ENCODE peak calls at places on chromosomes 7 and 10, in nine cellular contexts. P, U, Y, H, G, Z, O, L and M are unnamed samples.
A peak's percentile ranks its signal among the peaks of the same experiment; 100 is the strongest.

GRCh38 chr10:99431190-99431549 is 746 bp upstream of the GOT1 start:
- DNase-seq in P (peak; percentile 68), U (peak; percentile 54), Y (peak; percentile 29), H (peak; percentile 33), G (peak; percentile 76), Z (peak; percentile 61), O (peak; percentile 32), L (peak; percentile 38), M (no peak)

GRCh38 chr10:114932945-114933344 is 5.0 kb upstream of the TRUB1 start:
- DNase-seq in P (no peak), U (no peak), Y (no peak), H (no peak), G (no peak), Z (no peak), O (no peak), L (no peak), M (no peak)

GRCh38 chr7:4820968-4821471 is 40.8 kb downstream of the PAPOLB start:
- DNase-seq in P (no peak), U (no peak), Y (no peak), H (peak; percentile 42), G (no peak), Z (no peak), O (no peak), L (no peak), M (no peak)

GRCh38 chr10:131842351-131843088 is 58.3 kb upstream of the PPP2R2D start:
- DNase-seq in P (no peak), U (no peak), Y (no peak), H (no peak), G (no peak), Z (no peak), O (no peak), L (no peak), M (no peak)

GRCh38 chr10:103676058-103676785 is 179.2 kb downstream of the SH3PXD2A start:
- DNase-seq in P (no peak), U (no peak), Y (no peak), H (no peak), G (peak; percentile 74), Z (peak; percentile 59), O (no peak), L (no peak), M (no peak)

GRCh38 chr7:134254311-134254710 is 62.4 kb downstream of the SLC35B4 start:
- DNase-seq in P (peak; percentile 45), U (peak; percentile 25), Y (peak; percentile 10), H (no peak), G (peak; percentile 9), Z (no peak), O (peak; percentile 44), L (peak; percentile 48), M (no peak)

GRCh38 chr10:1615186-1615954 is 122.0 kb downstream of the ADARB2 start:
- DNase-seq in P (no peak), U (no peak), Y (no peak), H (no peak), G (no peak), Z (no peak), O (no peak), L (no peak), M (no peak)

GRCh38 chr7:34341331-34341730 is 316.7 kb upstream of the NPSR1 start:
- DNase-seq in P (peak; percentile 15), U (peak; percentile 5), Y (no peak), H (no peak), G (peak; percentile 27), Z (no peak), O (no peak), L (no peak), M (no peak)

GRCh38 chr7:101593556-101593955 is 35.5 kb downstream of the MYL10 start:
- DNase-seq in P (no peak), U (no peak), Y (no peak), H (no peak), G (no peak), Z (no peak), O (no peak), L (no peak), M (no peak)

DNA sequence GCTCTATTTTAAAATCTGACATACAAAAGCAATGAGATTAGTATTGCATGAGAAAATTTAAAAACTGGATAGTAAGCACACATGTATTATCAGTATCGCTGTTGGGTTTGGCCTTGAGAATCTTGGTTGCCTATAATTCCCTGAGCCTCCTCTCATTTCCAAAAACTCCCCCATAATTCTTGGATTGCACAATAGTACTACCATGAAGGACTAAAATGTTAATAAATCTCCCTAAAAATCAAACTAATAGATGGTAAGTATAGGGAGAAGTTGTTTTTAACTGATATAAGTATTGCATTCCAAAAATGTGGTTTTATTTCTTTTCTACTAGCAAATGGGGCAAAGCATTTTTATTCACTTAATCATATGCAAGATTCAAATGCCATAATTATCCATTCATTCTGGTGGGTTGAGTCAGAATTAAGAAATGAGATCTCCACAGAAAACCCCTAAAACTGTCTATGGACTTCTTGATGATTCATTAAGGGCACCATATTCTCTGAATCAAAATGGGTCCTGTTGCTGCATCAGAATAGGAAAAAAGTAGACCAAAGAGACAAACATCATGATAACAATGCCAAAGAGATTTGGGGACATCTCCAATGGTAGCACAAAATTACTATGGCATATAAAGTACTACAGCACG is 10.3 kb upstream of the VIM start:
- DNase-seq in P (no peak), U (no peak), Y (no peak), H (no peak), G (peak; percentile 94), Z (no peak), O (no peak), L (no peak), M (no peak)
- H3K4me3 ChIP-seq in P (no peak overlapping the region), U (no peak overlapping the region), Y (no peak overlapping the region), H (no peak overlapping the region), G (peak overlapping the region; percentile 36), Z (no peak overlapping the region), O (no peak overlapping the region), L (no peak overlapping the region), M (no peak overlapping the region)

DNA sequence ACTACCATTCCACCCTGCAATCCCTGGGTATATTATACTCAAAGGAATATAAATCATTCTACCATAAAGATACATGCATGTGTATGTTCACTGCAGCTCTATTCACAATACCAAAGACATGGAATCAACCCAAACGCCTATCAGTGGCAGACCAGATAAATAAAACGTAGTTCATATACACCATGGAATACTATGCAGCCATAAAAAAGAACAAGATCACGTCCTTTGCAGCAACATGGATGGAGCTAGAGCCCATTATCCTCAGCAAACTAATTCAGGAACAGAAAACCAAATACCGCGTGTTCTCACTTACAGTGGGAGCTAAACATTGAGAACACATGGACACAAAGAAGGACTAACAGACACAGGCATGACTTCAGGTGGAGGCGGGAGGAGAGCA is 138.3 kb downstream of the DYNC2I1 start:
- DNase-seq in P (no peak), U (no peak), Y (no peak), H (no peak), G (no peak), Z (no peak), O (no peak), L (no peak), M (no peak)
- H3K27ac ChIP-seq in P (no peak overlapping the region), U (no peak overlapping the region), Y (no peak overlapping the region), H (no peak overlapping the region), G (no peak overlapping the region), Z (no peak overlapping the region), O (no peak overlapping the region), L (no peak overlapping the region), M (no peak overlapping the region)

GRCh38 chr7:98335411-98335977 is 54.0 kb downstream of the BRI3 start:
- DNase-seq in P (no peak), U (no peak), Y (no peak), H (no peak), G (no peak), Z (no peak), O (no peak), L (no peak), M (no peak)

GRCh38 chr7:98346515-98347069 is 54.3 kb downstream of the BAIAP2L1 start:
- DNase-seq in P (no peak), U (no peak), Y (no peak), H (no peak), G (no peak), Z (no peak), O (no peak), L (no peak), M (no peak)

GRCh38 chr7:98338441-98338840 is 57.0 kb downstream of the BRI3 start:
- DNase-seq in P (no peak), U (no peak), Y (no peak), H (no peak), G (no peak), Z (no peak), O (no peak), L (no peak), M (no peak)

GRCh38 chr7:98339043-98339442 is 57.6 kb downstream of the BRI3 start:
- DNase-seq in P (no peak), U (no peak), Y (no peak), H (no peak), G (no peak), Z (no peak), O (no peak), L (no peak), M (no peak)

GRCh38 chr7:98341106-98341505 is 59.6 kb downstream of the BRI3 start:
- DNase-seq in P (no peak), U (no peak), Y (no peak), H (no peak), G (peak; percentile 79), Z (no peak), O (no peak), L (no peak), M (no peak)
- TF ChIP-seq EZH2phosphoT487 in P (no peak), U (no peak), Y (no peak), H (no peak), G (no peak), Z (no peak), O (no peak), L (no peak), M (no peak)

GRCh38 chr10:8042864-8043568 is 11.5 kb upstream of the GATA3 start:
- DNase-seq in P (peak; percentile 58), U (peak; percentile 46), Y (no peak), H (peak; percentile 22), G (no peak), Z (no peak), O (no peak), L (no peak), M (no peak)

GRCh38 chr10:8044908-8045727 is 9.4 kb upstream of the GATA3 start:
- DNase-seq in P (peak; percentile 82), U (peak; percentile 72), Y (no peak), H (peak; percentile 87), G (no peak), Z (peak; percentile 25), O (no peak), L (no peak), M (no peak)

GRCh38 chr10:8045728-8046494 is 8.6 kb upstream of the GATA3 start:
- DNase-seq in P (peak; percentile 31), U (peak; percentile 5), Y (no peak), H (peak; percentile 61), G (no peak), Z (no peak), O (no peak), L (no peak), M (no peak)

GRCh38 chr10:8043569-8044306 is 10.8 kb upstream of the GATA3 start:
- DNase-seq in P (peak; percentile 89), U (peak; percentile 82), Y (no peak), H (peak; percentile 25), G (no peak), Z (peak; percentile 33), O (no peak), L (no peak), M (no peak)

GRCh38 chr10:8044331-8044907 is 10.1 kb upstream of the GATA3 start:
- DNase-seq in P (peak; percentile 11), U (peak; percentile 10), Y (no peak), H (peak; percentile 68), G (no peak), Z (no peak), O (no peak), L (no peak), M (no peak)
- H3K4me3 ChIP-seq in P (peak overlapping the region; percentile 56), U (peak overlapping the region; percentile 35), Y (no peak overlapping the region), H (peak overlapping the region; percentile 92), G (no peak overlapping the region), Z (no peak overlapping the region), O (no peak overlapping the region), L (no peak overlapping the region), M (peak overlapping the region; percentile 64)